ENCODE peak calls at places on chromosomes 11 and 22, in six cellular contexts. R, Z, Q, G, K and C are unnamed samples. For H3K36me3, the result is how much of the 10 kb centered on the place peaks cover.

GRCh38 chr11:10268746-10269487 is 25.1 kb downstream of the SBF2 start:
- DNase-seq in R (no peak), Z (no peak), Q (no peak), G (peak), K (peak), C (no peak)

GRCh38 chr11:84990141-84990540 is 637.0 kb downstream of the DLG2 start:
- DNase-seq in R (no peak), Z (no peak), Q (no peak), G (no peak), K (no peak), C (no peak)

GRCh38 chr22:26670459-26670858 is 13.1 kb downstream of the MIAT start:
- DNase-seq in R (no peak), Z (no peak), Q (no peak), G (no peak), K (no peak), C (no peak)

GRCh38 chr11:65182258-65183170 is 786 bp downstream of the CAPN1 start:
- DNase-seq in R (peak), Z (peak), Q (no peak), G (peak), K (no peak), C (peak)

GRCh38 chr22:19766235-19766505 is 5.6 kb downstream of the TBX1 start:
- DNase-seq in R (no peak), Z (no peak), Q (no peak), G (no peak), K (no peak), C (no peak)

GRCh38 chr11:103683581-103683980 is 352.9 kb upstream of the DDI1 start:
- DNase-seq in R (no peak), Z (no peak), Q (no peak), G (no peak), K (peak), C (no peak)

GRCh38 chr22:44026630-44027511 is 2.8 kb downstream of the PARVB start:
- DNase-seq in R (peak), Z (peak), Q (peak), G (no peak), K (peak), C (peak)

GRCh38 chr11:66848671-66849500 is 5.6 kb downstream of the RCE1 start:
- DNase-seq in R (peak), Z (peak), Q (no peak), G (no peak), K (no peak), C (no peak)

GRCh38 chr11:29018631-29019030 is 910.4 kb downstream of the METTL15 start:
- DNase-seq in R (no peak), Z (no peak), Q (no peak), G (peak), K (peak), C (no peak)

GRCh38 chr11:14934641-14935351 is 37.4 kb downstream of the CALCA start:
- DNase-seq in R (no peak), Z (no peak), Q (no peak), G (no peak), K (no peak), C (no peak)

GRCh38 chr11:94134651-94135512 is 6.2 kb downstream of the PANX1 start:
- DNase-seq in R (peak), Z (peak), Q (no peak), G (peak), K (peak), C (peak)

GRCh38 chr22:31739795-31740201 is 10.1 kb downstream of the PRR14L start:
- DNase-seq in R (peak), Z (peak), Q (no peak), G (no peak), K (no peak), C (no peak)

GRCh38 chr11:45158891-45159605 is 12.6 kb downstream of the PRDM11 start:
- DNase-seq in R (peak), Z (no peak), Q (no peak), G (no peak), K (no peak), C (no peak)

GRCh38 chr11:63760487-63761079 is 8.0 kb downstream of the ZFTA start:
- DNase-seq in R (no peak), Z (no peak), Q (no peak), G (no peak), K (no peak), C (no peak)

GRCh38 chr11:109043318-109043717 is 378.4 kb downstream of the DDX10 start:
- DNase-seq in R (no peak), Z (no peak), Q (no peak), G (no peak), K (no peak), C (no peak)

GRCh38 chr22:36641902-36642640 is 61.5 kb downstream of the CACNG2 start:
- DNase-seq in R (no peak), Z (no peak), Q (no peak), G (peak), K (peak), C (no peak)

GRCh38 chr22:44395116-44396005 is 82.6 kb upstream of the SHISAL1 start:
- DNase-seq in R (peak), Z (peak), Q (no peak), G (peak), K (no peak), C (no peak)

GRCh38 chr11:2811206-2812091 is 74.1 kb downstream of the CDKN1C start:
- DNase-seq in R (no peak), Z (no peak), Q (no peak), G (no peak), K (no peak), C (peak)

GRCh38 chr11:64809781-64810241 is 540 bp downstream of the MEN1 start:
- DNase-seq in R (peak), Z (peak), Q (no peak), G (peak), K (no peak), C (peak)

GRCh38 chr11:77775941-77776340 is 44.6 kb downstream of the RSF1 start:
- DNase-seq in R (no peak), Z (no peak), Q (no peak), G (no peak), K (no peak), C (no peak)

GRCh38 chr11:116263770-116264169 is 509.0 kb downstream of the BUD13 start:
- DNase-seq in R (no peak), Z (no peak), Q (no peak), G (no peak), K (no peak), C (no peak)

GRCh38 chr11:93849751-93850584 is 450 bp downstream of the VSTM5 start:
- DNase-seq in R (no peak), Z (peak), Q (no peak), G (no peak), K (no peak), C (peak)

GRCh38 chr11:96168623-96169022 is 174.4 kb downstream of the MAML2 start:
- DNase-seq in R (peak), Z (peak), Q (no peak), G (peak), K (peak), C (no peak)

GRCh38 chr22:46557736-46558480 is 20.5 kb upstream of the CELSR1 start:
- DNase-seq in R (no peak), Z (peak), Q (no peak), G (peak), K (no peak), C (peak)

GRCh38 chr22:32050678-32051515 is 7.8 kb downstream of the SLC5A1 start:
- DNase-seq in R (peak), Z (peak), Q (no peak), G (peak), K (peak), C (no peak)

GRCh38 chr22:30870451-30871345 is 97.9 kb downstream of the MORC2 start:
- DNase-seq in R (peak), Z (no peak), Q (no peak), G (no peak), K (no peak), C (no peak)

GRCh38 chr22:50078761-50079160 is 6.5 kb downstream of the MLC1 start:
- DNase-seq in R (no peak), Z (no peak), Q (no peak), G (no peak), K (no peak), C (no peak)

GRCh38 chr22:37214431-37215025 is 2.3 kb upstream of the SSTR3 start:
- DNase-seq in R (no peak), Z (no peak), Q (no peak), G (no peak), K (no peak), C (peak)

GRCh38 chr11:114783805-114784204 is 105.5 kb downstream of the NXPE2 start:
- DNase-seq in R (no peak), Z (no peak), Q (no peak), G (no peak), K (no peak), C (no peak)

GRCh38 chr11:62715150-62716130 is 8.0 kb downstream of the GNG3 start:
- DNase-seq in R (no peak), Z (no peak), Q (no peak), G (no peak), K (no peak), C (no peak)
- TF ChIP-seq CTCF in R (no peak), Z (no peak), Q (no peak), G (no peak), K (no peak), C (no peak)

GRCh38 chr11:122665882-122666281 is 10.4 kb downstream of the UBASH3B start:
- DNase-seq in R (no peak), Z (no peak), Q (no peak), G (no peak), K (peak), C (no peak)

GRCh38 chr11:122663056-122663740 is 7.7 kb downstream of the UBASH3B start:
- DNase-seq in R (no peak), Z (no peak), Q (no peak), G (no peak), K (no peak), C (no peak)

GRCh38 chr11:122664188-122664587 is 8.7 kb downstream of the UBASH3B start:
- DNase-seq in R (no peak), Z (no peak), Q (no peak), G (no peak), K (peak), C (no peak)

GRCh38 chr11:122661182-122661945 is 5.8 kb downstream of the UBASH3B start:
- DNase-seq in R (no peak), Z (no peak), Q (no peak), G (peak), K (peak), C (no peak)

DNA sequence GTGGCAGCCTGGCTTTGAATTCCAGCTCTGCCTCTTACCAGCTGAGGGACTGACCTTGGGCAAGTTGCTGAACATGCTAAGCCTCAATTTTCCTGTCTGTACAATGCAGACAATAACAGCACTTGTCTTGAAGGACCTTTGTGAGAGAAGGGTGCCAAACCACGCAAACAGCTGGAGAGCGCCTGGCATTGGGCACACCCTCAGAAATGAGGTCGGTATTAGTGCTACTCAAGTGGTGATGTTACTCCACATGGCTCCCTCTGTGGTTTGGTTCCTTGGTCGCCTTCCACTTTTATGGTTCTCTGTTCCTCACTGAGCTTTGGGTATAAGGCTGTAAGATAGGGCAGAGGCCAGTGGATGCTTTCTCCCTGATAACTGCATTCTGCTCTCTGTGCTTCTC is 8.2 kb downstream of the UBASH3B start:
- DNase-seq in R (no peak), Z (no peak), Q (no peak), G (no peak), K (no peak), C (no peak)
- H3K36me3 ChIP-seq in R (under half), Z (under half), Q (under half), G (under half), K (under half), C (under half)

GRCh38 chr22:17201285-17201945 is 17.8 kb downstream of the ADA2 start:
- DNase-seq in R (no peak), Z (no peak), Q (no peak), G (no peak), K (peak), C (no peak)

GRCh38 chr22:17205432-17205831 is 13.8 kb downstream of the ADA2 start:
- DNase-seq in R (no peak), Z (no peak), Q (no peak), G (no peak), K (no peak), C (no peak)
- TF ChIP-seq CTCF in R (no peak), Z (peak), Q (no peak), G (no peak), K (no peak), C (no peak)

GRCh38 chr11:121520243-121521144 is 67.7 kb upstream of the SORL1-AS1 start:
- DNase-seq in R (no peak), Z (no peak), Q (no peak), G (peak), K (peak), C (no peak)
- H3K36me3 ChIP-seq in R (under half), Z (under half), Q (half or more), G (under half), K (under half), C (under half)

GRCh38 chr22:38262051-38262795 is 10.6 kb downstream of the TMEM184B start:
- DNase-seq in R (peak), Z (peak), Q (no peak), G (peak), K (no peak), C (peak)
- TF ChIP-seq CTCF in R (peak), Z (peak), Q (peak), G (peak), K (peak), C (peak)

GRCh38 chr11:107961480-107961879 is 33.2 kb downstream of the RAB39A start:
- DNase-seq in R (no peak), Z (no peak), Q (no peak), G (no peak), K (no peak), C (no peak)

GRCh38 chr11:107951105-107951504 is 22.9 kb downstream of the RAB39A start:
- DNase-seq in R (no peak), Z (no peak), Q (no peak), G (no peak), K (no peak), C (no peak)

GRCh38 chr11:107953506-107953905 is 25.3 kb downstream of the RAB39A start:
- DNase-seq in R (no peak), Z (no peak), Q (no peak), G (no peak), K (no peak), C (no peak)

GRCh38 chr11:107957109-107957588 is 28.9 kb downstream of the RAB39A start:
- DNase-seq in R (peak), Z (no peak), Q (no peak), G (no peak), K (no peak), C (peak)

GRCh38 chr11:107956543-107956942 is 28.3 kb downstream of the RAB39A start:
- DNase-seq in R (no peak), Z (no peak), Q (no peak), G (no peak), K (no peak), C (no peak)
- H3K36me3 ChIP-seq in R (under half), Z (under half), Q (under half), G (under half), K (under half), C (under half)

GRCh38 chr11:30346068-30346688 is 23.3 kb downstream of the ARL14EP start:
- DNase-seq in R (no peak), Z (no peak), Q (no peak), G (peak), K (peak), C (no peak)
- TF ChIP-seq CTCF in R (peak), Z (peak), Q (peak), G (peak), K (peak), C (no peak)

GRCh38 chr11:128247235-128247594 is 340.1 kb downstream of the ETS1 start:
- DNase-seq in R (no peak), Z (no peak), Q (no peak), G (no peak), K (no peak), C (no peak)
- H3K36me3 ChIP-seq in R (under half), Z (under half), Q (under half), G (under half), K (under half), C (under half)